ENCODE peak calls at places on chromosomes 7 and 10, in ten cellular contexts. One of them, this sample, is unnamed.

GRCh38 chr7:1452205-1452604 is 7.1 kb downstream of the MICALL2 start:
- DNase-seq in stimulated activated CD4-positive, alpha-beta T cell treated with anti-CD3 and anti-CD28 coated beads, Interleukin-12 subunit alpha, Interleukin-12 subunit beta, amount 100 ng/mL, for 48 hours: no peak
- DNase-seq in putamen: no peak
- DNase-seq in brain microvascular endothelial cell: no peak
- DNase-seq in HT-29: no peak
- DNase-seq in NCI-H1417: no peak
- DNase-seq in cardiac fibroblast: no peak
- DNase-seq in ELR: no peak
- DNase-seq in CD4-positive, alpha-beta T cell: no peak
- DNase-seq in stimulated activated CD8-positive, alpha-beta memory T cell treated with anti-CD3 and anti-CD28 coated beads, Interleukin-4, amount 100 ng/mL, for 1 hour: no peak
- DNase-seq in this sample: no peak

GRCh38 chr10:4315529-4315928 is 510.5 kb upstream of the AKR1E2 start:
- DNase-seq in ELR: peak
- DNase-seq in stimulated activated CD8-positive, alpha-beta memory T cell treated with anti-CD3 and anti-CD28 coated beads, Interleukin-4, amount 100 ng/mL, for 1 hour: no peak
- DNase-seq in HT-29: no peak
- DNase-seq in cardiac fibroblast: peak
- DNase-seq in putamen: peak
- DNase-seq in CD4-positive, alpha-beta T cell: no peak
- DNase-seq in brain microvascular endothelial cell: peak
- DNase-seq in NCI-H1417: no peak
- DNase-seq in stimulated activated CD4-positive, alpha-beta T cell treated with anti-CD3 and anti-CD28 coated beads, Interleukin-12 subunit alpha, Interleukin-12 subunit beta, amount 100 ng/mL, for 48 hours: no peak
- DNase-seq in this sample: no peak

GRCh38 chr10:132137111-132138072 is 49.4 kb upstream of the DPYSL4 start:
- DNase-seq in cardiac fibroblast: no peak
- DNase-seq in HT-29: no peak
- DNase-seq in CD4-positive, alpha-beta T cell: no peak
- DNase-seq in putamen: no peak
- DNase-seq in stimulated activated CD4-positive, alpha-beta T cell treated with anti-CD3 and anti-CD28 coated beads, Interleukin-12 subunit alpha, Interleukin-12 subunit beta, amount 100 ng/mL, for 48 hours: no peak
- DNase-seq in brain microvascular endothelial cell: no peak
- DNase-seq in stimulated activated CD8-positive, alpha-beta memory T cell treated with anti-CD3 and anti-CD28 coated beads, Interleukin-4, amount 100 ng/mL, for 1 hour: no peak
- DNase-seq in NCI-H1417: no peak
- DNase-seq in ELR: no peak
- DNase-seq in this sample: no peak

GRCh38 chr10:103659674-103660363 is 166.3 kb downstream of the NEURL1 start:
- DNase-seq in CD4-positive, alpha-beta T cell: peak
- DNase-seq in brain microvascular endothelial cell: peak
- DNase-seq in HT-29: no peak
- DNase-seq in putamen: peak
- DNase-seq in stimulated activated CD4-positive, alpha-beta T cell treated with anti-CD3 and anti-CD28 coated beads, Interleukin-12 subunit alpha, Interleukin-12 subunit beta, amount 100 ng/mL, for 48 hours: no peak
- DNase-seq in ELR: peak
- DNase-seq in NCI-H1417: peak
- DNase-seq in stimulated activated CD8-positive, alpha-beta memory T cell treated with anti-CD3 and anti-CD28 coated beads, Interleukin-4, amount 100 ng/mL, for 1 hour: peak
- DNase-seq in cardiac fibroblast: peak
- DNase-seq in this sample: peak

GRCh38 chr10:63605568-63605967 is 84.4 kb downstream of the REEP3 start:
- DNase-seq in HT-29: no peak
- DNase-seq in CD4-positive, alpha-beta T cell: no peak
- DNase-seq in ELR: peak
- DNase-seq in stimulated activated CD4-positive, alpha-beta T cell treated with anti-CD3 and anti-CD28 coated beads, Interleukin-12 subunit alpha, Interleukin-12 subunit beta, amount 100 ng/mL, for 48 hours: no peak
- DNase-seq in NCI-H1417: no peak
- DNase-seq in putamen: peak
- DNase-seq in brain microvascular endothelial cell: no peak
- DNase-seq in cardiac fibroblast: no peak
- DNase-seq in stimulated activated CD8-positive, alpha-beta memory T cell treated with anti-CD3 and anti-CD28 coated beads, Interleukin-4, amount 100 ng/mL, for 1 hour: no peak
- DNase-seq in this sample: no peak

GRCh38 chr7:30430777-30431176 is 47.8 kb downstream of the NOD1 start:
- DNase-seq in NCI-H1417: no peak
- DNase-seq in HT-29: no peak
- DNase-seq in stimulated activated CD4-positive, alpha-beta T cell treated with anti-CD3 and anti-CD28 coated beads, Interleukin-12 subunit alpha, Interleukin-12 subunit beta, amount 100 ng/mL, for 48 hours: no peak
- DNase-seq in ELR: no peak
- DNase-seq in cardiac fibroblast: no peak
- DNase-seq in stimulated activated CD8-positive, alpha-beta memory T cell treated with anti-CD3 and anti-CD28 coated beads, Interleukin-4, amount 100 ng/mL, for 1 hour: no peak
- DNase-seq in putamen: no peak
- DNase-seq in CD4-positive, alpha-beta T cell: no peak
- DNase-seq in brain microvascular endothelial cell: no peak
- DNase-seq in this sample: no peak

GRCh38 chr10:17454801-17455520 is 566 bp upstream of the ST8SIA6 start:
- DNase-seq in brain microvascular endothelial cell: no peak
- DNase-seq in stimulated activated CD4-positive, alpha-beta T cell treated with anti-CD3 and anti-CD28 coated beads, Interleukin-12 subunit alpha, Interleukin-12 subunit beta, amount 100 ng/mL, for 48 hours: no peak
- DNase-seq in putamen: no peak
- DNase-seq in NCI-H1417: no peak
- DNase-seq in stimulated activated CD8-positive, alpha-beta memory T cell treated with anti-CD3 and anti-CD28 coated beads, Interleukin-4, amount 100 ng/mL, for 1 hour: no peak
- DNase-seq in cardiac fibroblast: no peak
- DNase-seq in ELR: no peak
- DNase-seq in HT-29: no peak
- DNase-seq in CD4-positive, alpha-beta T cell: no peak
- DNase-seq in this sample: no peak

GRCh38 chr7:51045319-51046102 is 262.8 kb upstream of the GRB10 start:
- DNase-seq in putamen: no peak
- DNase-seq in stimulated activated CD8-positive, alpha-beta memory T cell treated with anti-CD3 and anti-CD28 coated beads, Interleukin-4, amount 100 ng/mL, for 1 hour: no peak
- DNase-seq in NCI-H1417: no peak
- DNase-seq in cardiac fibroblast: peak
- DNase-seq in ELR: peak
- DNase-seq in CD4-positive, alpha-beta T cell: no peak
- DNase-seq in HT-29: peak
- DNase-seq in stimulated activated CD4-positive, alpha-beta T cell treated with anti-CD3 and anti-CD28 coated beads, Interleukin-12 subunit alpha, Interleukin-12 subunit beta, amount 100 ng/mL, for 48 hours: no peak
- DNase-seq in brain microvascular endothelial cell: peak
- DNase-seq in this sample: no peak

GRCh38 chr7:18224138-18224537 is 196.5 kb upstream of the PRPS1L1 start:
- DNase-seq in HT-29: no peak
- DNase-seq in NCI-H1417: no peak
- DNase-seq in cardiac fibroblast: no peak
- DNase-seq in putamen: no peak
- DNase-seq in stimulated activated CD8-positive, alpha-beta memory T cell treated with anti-CD3 and anti-CD28 coated beads, Interleukin-4, amount 100 ng/mL, for 1 hour: no peak
- DNase-seq in stimulated activated CD4-positive, alpha-beta T cell treated with anti-CD3 and anti-CD28 coated beads, Interleukin-12 subunit alpha, Interleukin-12 subunit beta, amount 100 ng/mL, for 48 hours: no peak
- DNase-seq in ELR: no peak
- DNase-seq in brain microvascular endothelial cell: no peak
- DNase-seq in CD4-positive, alpha-beta T cell: no peak
- DNase-seq in this sample: no peak

GRCh38 chr7:47254081-47255006 is 327.6 kb downstream of the TNS3 start:
- DNase-seq in brain microvascular endothelial cell: peak
- DNase-seq in HT-29: peak
- DNase-seq in CD4-positive, alpha-beta T cell: peak
- DNase-seq in stimulated activated CD8-positive, alpha-beta memory T cell treated with anti-CD3 and anti-CD28 coated beads, Interleukin-4, amount 100 ng/mL, for 1 hour: peak
- DNase-seq in ELR: peak
- DNase-seq in NCI-H1417: peak
- DNase-seq in stimulated activated CD4-positive, alpha-beta T cell treated with anti-CD3 and anti-CD28 coated beads, Interleukin-12 subunit alpha, Interleukin-12 subunit beta, amount 100 ng/mL, for 48 hours: peak
- DNase-seq in cardiac fibroblast: peak
- DNase-seq in putamen: peak
- DNase-seq in this sample: peak

GRCh38 chr10:29555746-29556481 is 78.9 kb downstream of the SVIL start:
- DNase-seq in stimulated activated CD4-positive, alpha-beta T cell treated with anti-CD3 and anti-CD28 coated beads, Interleukin-12 subunit alpha, Interleukin-12 subunit beta, amount 100 ng/mL, for 48 hours: no peak
- DNase-seq in cardiac fibroblast: peak
- DNase-seq in stimulated activated CD8-positive, alpha-beta memory T cell treated with anti-CD3 and anti-CD28 coated beads, Interleukin-4, amount 100 ng/mL, for 1 hour: no peak
- DNase-seq in ELR: peak
- DNase-seq in CD4-positive, alpha-beta T cell: no peak
- DNase-seq in HT-29: peak
- DNase-seq in brain microvascular endothelial cell: peak
- DNase-seq in NCI-H1417: no peak
- DNase-seq in putamen: no peak
- DNase-seq in this sample: no peak